ENCODE peak calls at places on chromosomes 2 and 18, in six cellular contexts. R is stimulated activated CD4-positive, alpha-beta T cell treated with anti-CD3 and anti-CD28 coated beads, Interleukin-1b, Interleukin-23, amount 100 ng/mL, for 24 hours; Z is progenitor cell of endocrine pancreas; V is uterus; N is GM12891; C is activated T-cell treated with anti-CD3 and anti-CD28 coated beads for 1 hour. Q is an unnamed sample.

GRCh38 chr2:115160523-115161521 is 718.4 kb downstream of the DPP10 start:
- DNase-seq in R (no peak), Z (peak), V (no peak), N (no peak), C (no peak), Q (peak)

GRCh38 chr2:108189316-108189715 is 50.5 kb upstream of the SULT1C3 start:
- DNase-seq in R (no peak), Z (no peak), V (no peak), N (no peak), C (no peak), Q (no peak)

GRCh38 chr2:197008229-197008628 is 81.7 kb upstream of the PGAP1 start:
- DNase-seq in R (no peak), Z (no peak), V (no peak), N (no peak), C (no peak), Q (no peak)

GRCh38 chr18:32469190-32469611 is 1.5 kb downstream of the GAREM1 start:
- DNase-seq in R (no peak), Z (no peak), V (peak), N (no peak), C (no peak), Q (peak)

GRCh38 chr2:112883669-112884068 is 27.3 kb upstream of the IL37 start:
- DNase-seq in R (no peak), Z (no peak), V (no peak), N (no peak), C (no peak), Q (no peak)

GRCh38 chr2:29042581-29043075 is 31.7 kb downstream of the PCARE start:
- DNase-seq in R (no peak), Z (no peak), V (peak), N (no peak), C (no peak), Q (no peak)

GRCh38 chr2:217086038-217086522 is 226.2 kb upstream of the TNP1 start:
- DNase-seq in R (no peak), Z (no peak), V (no peak), N (no peak), C (no peak), Q (no peak)

GRCh38 chr2:121810959-121811853 is 55.8 kb downstream of the TSN start:
- DNase-seq in R (no peak), Z (peak), V (no peak), N (no peak), C (no peak), Q (no peak)

GRCh38 chr2:1972948-1973347 is 228.6 kb upstream of the PXDN start:
- DNase-seq in R (no peak), Z (no peak), V (no peak), N (no peak), C (no peak), Q (no peak)

GRCh38 chr2:101981484-101981883 is 10.3 kb upstream of the IL1R2 start:
- DNase-seq in R (no peak), Z (no peak), V (no peak), N (no peak), C (no peak), Q (no peak)

GRCh38 chr2:86216577-86217555 is 17.6 kb downstream of the MRPL35 start:
- DNase-seq in R (no peak), Z (no peak), V (no peak), N (no peak), C (no peak), Q (no peak)